ENCODE peak calls at places on chromosomes 5 and 9, in six cellular contexts. O is activated naive CD4-positive, alpha-beta T cell treated with anti-CD3 and anti-CD28 coated beads, Interleukin-2, amount 50 U/mL, for 16 hours; G is choroid plexus epithelial cell; W is ELR; L is stimulated activated CD4-positive, alpha-beta T cell treated with anti-CD3 and anti-CD28 coated beads, Interleukin-12 subunit alpha, Interleukin-12 subunit beta, amount 100 ng/mL, for 4 hours; X is NCI-H1092 treated with DMSO at 0.1 percent for 48 hours. M is an unnamed sample.

GRCh38 chr5:69364414-69364813 is 4.9 kb downstream of the AK6 start:
- DNase-seq in O (no peak), G (peak; percentile 54), W (peak; percentile 48), L (no peak), X (no peak), M (peak; percentile 12)

GRCh38 chr9:105007143-105007542 is 79.2 kb upstream of the ABCA1 start:
- DNase-seq in O (no peak), G (peak; percentile 92), W (peak; percentile 94), L (no peak), X (no peak), M (no peak)

GRCh38 chr9:89890326-89890980 is 285.6 kb downstream of the GADD45G start:
- DNase-seq in O (no peak), G (no peak), W (no peak), L (no peak), X (no peak), M (no peak)

GRCh38 chr5:156824800-156825199 is 25.3 kb upstream of the PPP1R2B start:
- DNase-seq in O (no peak), G (peak; percentile 20), W (no peak), L (no peak), X (peak; percentile 26), M (peak; percentile 40)

GRCh38 chr5:77129386-77129785 is 42.3 kb upstream of the ZBED3 start:
- DNase-seq in O (peak; percentile 17), G (peak; percentile 67), W (peak; percentile 62), L (no peak), X (no peak), M (no peak)

GRCh38 chr5:137250421-137250820 is 248.7 kb downstream of the SPOCK1 start:
- DNase-seq in O (no peak), G (no peak), W (no peak), L (no peak), X (no peak), M (peak; percentile 72)

GRCh38 chr5:36035696-36036095 is 31.0 kb downstream of the UGT3A2 start:
- DNase-seq in O (no peak), G (no peak), W (no peak), L (no peak), X (no peak), M (no peak)

GRCh38 chr5:13511442-13511841 is 433.0 kb downstream of the DNAH5 start:
- DNase-seq in O (no peak), G (no peak), W (no peak), L (no peak), X (no peak), M (no peak)

GRCh38 chr5:2569201-2569600 is 182.3 kb downstream of the IRX2 start:
- DNase-seq in O (no peak), G (no peak), W (no peak), L (no peak), X (no peak), M (no peak)

GRCh38 chr9:133141833-133142594 is 21.0 kb upstream of the RALGDS start:
- DNase-seq in O (peak; percentile 49), G (no peak), W (no peak), L (peak; percentile 48), X (peak; percentile 70), M (no peak)

GRCh38 chr9:15509931-15510788 is 610 bp downstream of the PSIP1 start:
- DNase-seq in O (peak; percentile 68), G (peak; percentile 13), W (peak; percentile 51), L (peak; percentile 66), X (peak; percentile 67), M (peak; percentile 71)

GRCh38 chr5:171975877-171976667 is 30.4 kb downstream of the FBXW11 start:
- DNase-seq in O (no peak), G (no peak), W (no peak), L (no peak), X (no peak), M (no peak)

GRCh38 chr9:123586140-123586735 is 230.2 kb downstream of the CRB2 start:
- DNase-seq in O (no peak), G (no peak), W (no peak), L (no peak), X (peak; percentile 92), M (peak; percentile 32)